ENCODE peak calls at places on chromosomes 12 and 14, in six cellular contexts. W is heart right ventricle, D is uterus, J is fibroblast of villous mesenchyme, U is lower leg skin, Y is neural progenitor cell. L is an unnamed sample.

GRCh38 chr12:11650697-11651281 is 1.3 kb downstream of the ETV6 start:
- DNase-seq in D (no peak), U (no peak), W (no peak), J (peak), Y (peak), L (peak)

GRCh38 chr12:106581543-106582263 is 1.1 kb upstream of the RFX4 start:
- DNase-seq in D (no peak), Y (peak), W (no peak), J (peak), U (no peak), L (no peak)

GRCh38 chr14:23483216-23483854 is 13.8 kb downstream of the NGDN start:
- DNase-seq in Y (peak), J (no peak), W (no peak), D (no peak), U (no peak), L (peak)

GRCh38 chr14:64234877-64235651 is 59.1 kb downstream of the ESR2 start:
- DNase-seq in J (peak), D (no peak), Y (no peak), W (no peak), U (no peak), L (peak)

GRCh38 chr12:83318386-83318971 is 631.8 kb downstream of the TMTC2 start:
- DNase-seq in Y (no peak), W (no peak), D (no peak), J (no peak), U (no peak), L (no peak)

GRCh38 chr12:128825845-128826244 is 2.1 kb upstream of the SLC15A4 start:
- DNase-seq in J (no peak), D (no peak), Y (no peak), W (no peak), U (no peak), L (no peak)

GRCh38 chr12:58443273-58443980 is 476.9 kb downstream of the LRIG3 start:
- DNase-seq in J (peak), U (no peak), W (peak), D (no peak), Y (peak), L (peak)

GRCh38 chr14:35940291-35940690 is 114.2 kb downstream of the BRMS1L start:
- DNase-seq in J (no peak), U (no peak), Y (no peak), W (no peak), D (no peak), L (no peak)

GRCh38 chr14:60648934-60649814 is at the start of gene SIX1:
- DNase-seq in U (peak), J (peak), D (peak), W (peak), Y (peak), L (peak)

GRCh38 chr14:72559227-72559626 is 334.7 kb downstream of the DPF3 start:
- DNase-seq in U (no peak), J (no peak), W (no peak), Y (peak), D (no peak), L (peak)

GRCh38 chr12:57577981-57578758 is 12.8 kb upstream of the PIP4K2C start:
- DNase-seq in Y (no peak), U (no peak), J (no peak), D (no peak), W (no peak), L (no peak)

GRCh38 chr12:81078469-81079196 is 754 bp downstream of the ACSS3 start:
- DNase-seq in D (peak), Y (peak), U (no peak), W (peak), J (peak), L (peak)

GRCh38 chr12:31317471-31318397 is 8.2 kb downstream of the SINHCAF start:
- DNase-seq in Y (peak), J (peak), W (no peak), D (no peak), U (no peak), L (peak)

GRCh38 chr14:100546051-100546443 is 41.2 kb downstream of the BEGAIN start:
- DNase-seq in J (no peak), W (no peak), U (no peak), D (peak), Y (no peak), L (peak)

DNA sequence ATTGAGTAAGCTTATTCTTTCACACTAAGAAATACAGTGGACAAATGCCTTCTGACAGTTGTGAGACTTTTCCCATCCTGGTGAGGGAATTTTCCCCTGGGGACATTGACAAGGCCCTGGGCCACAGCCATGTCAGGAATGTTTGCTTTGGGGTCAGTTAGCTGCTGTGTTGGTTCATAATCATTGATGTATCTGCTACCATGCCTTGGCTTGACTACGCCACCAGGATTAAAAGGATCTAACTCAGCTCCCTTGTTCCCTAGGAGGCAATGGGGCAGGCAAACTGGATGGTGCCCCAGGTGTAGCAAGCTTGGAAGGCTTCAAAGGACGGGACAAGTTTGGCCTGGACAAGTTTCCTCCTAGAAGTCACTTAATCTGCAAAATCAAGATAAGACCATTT is 3.1 kb upstream of the CCDC88C start:
- DNase-seq in U (peak), D (no peak), J (no peak), W (no peak), Y (no peak), L (no peak)
- H3K4me3 ChIP-seq in U (no peak), D (no peak), J (no peak), W (no peak), Y (no peak), L (no peak)

DNA sequence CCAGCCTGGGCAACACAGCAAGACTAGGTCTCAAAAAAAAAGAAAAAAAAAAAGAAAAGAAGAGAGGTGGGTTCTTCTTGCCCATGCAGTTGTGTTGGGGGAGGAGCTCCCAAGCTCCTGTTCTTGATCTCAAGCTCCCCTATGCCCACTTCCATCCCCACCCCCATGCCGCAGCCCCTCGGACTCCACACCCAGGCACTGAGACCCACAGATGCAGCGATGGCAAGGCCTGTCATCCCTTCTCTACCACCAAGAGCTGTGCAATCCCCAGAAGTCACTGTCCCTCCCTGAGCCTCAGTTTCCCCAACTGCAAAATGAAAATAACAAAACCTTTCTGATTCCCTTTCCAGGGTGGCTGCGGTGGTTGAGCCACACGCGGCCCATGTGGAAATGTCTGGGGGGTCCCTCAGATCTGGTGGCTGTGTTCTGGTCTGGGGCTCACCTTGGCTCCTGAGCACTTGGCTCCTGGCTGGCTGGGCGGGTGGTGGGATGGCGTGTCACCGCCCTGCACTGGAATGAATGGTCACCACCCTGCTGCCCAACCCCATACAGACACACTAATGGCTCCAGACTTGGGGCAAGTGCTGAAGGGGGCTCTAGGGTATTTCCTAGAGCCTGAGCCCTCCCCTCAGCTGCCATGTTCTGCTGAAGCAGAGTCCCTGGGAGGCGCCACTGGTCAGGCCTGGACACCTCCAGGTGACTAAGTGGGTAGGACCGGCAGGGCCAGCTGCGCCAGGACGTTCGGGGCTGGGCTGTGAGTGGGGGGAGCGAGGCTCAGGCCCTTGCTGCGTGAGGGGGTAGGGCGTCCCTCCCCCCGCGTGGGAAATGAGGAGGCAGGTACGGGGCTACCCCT is 22.5 kb upstream of the KIF26A start:
- DNase-seq in J (no peak), U (peak), D (no peak), Y (no peak), W (no peak), L (no peak)
- H3K4me3 ChIP-seq in J (peak), U (peak), D (peak), Y (no peak), W (peak), L (no peak)

DNA sequence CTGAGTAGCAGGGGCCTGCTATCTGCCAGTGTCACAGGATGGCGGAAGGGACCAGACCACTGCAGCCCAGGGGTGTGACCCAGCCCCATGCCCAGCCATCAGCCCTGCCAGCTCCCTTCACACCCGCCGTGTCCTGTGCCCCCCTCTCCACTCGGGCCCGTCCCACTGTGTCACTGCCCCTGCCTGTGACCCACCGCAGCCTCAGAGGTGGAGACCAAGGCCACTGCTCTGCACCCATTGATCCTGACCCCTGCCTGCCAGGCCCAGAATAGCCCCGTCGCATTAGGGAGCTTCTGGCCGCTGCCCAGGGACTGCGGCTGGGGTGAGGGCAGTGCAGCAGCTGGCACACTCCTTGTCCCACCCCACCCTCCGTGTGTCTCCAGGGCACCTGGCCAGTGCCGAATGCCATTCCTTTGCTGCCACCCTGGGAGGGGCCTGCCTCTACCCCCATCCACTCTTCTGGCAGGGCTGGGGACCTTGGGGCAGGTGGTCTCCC is 2.1 kb upstream of the CRIP2 start:
- DNase-seq in J (no peak), U (no peak), W (peak), D (no peak), Y (no peak), L (no peak)
- H3K4me3 ChIP-seq in J (no peak), U (no peak), W (no peak), D (no peak), Y (no peak), L (no peak)

GRCh38 chr12:51863921-51864700 is 15.6 kb upstream of the FIGNL2 start:
- DNase-seq in D (no peak), W (no peak), U (no peak), J (no peak), Y (peak), L (no peak)
- H3K4me3 ChIP-seq in D (peak), W (no peak), U (no peak), J (peak), Y (peak), L (no peak)

GRCh38 chr12:26426652-26427051 is 231.3 kb downstream of the SSPN start:
- DNase-seq in D (no peak), Y (no peak), W (no peak), J (no peak), U (no peak), L (no peak)

GRCh38 chr12:26431211-26431610 is 235.8 kb downstream of the SSPN start:
- DNase-seq in W (no peak), J (no peak), D (no peak), Y (no peak), U (no peak), L (no peak)

GRCh38 chr12:26425587-26426260 is 230.4 kb downstream of the SSPN start:
- DNase-seq in U (no peak), W (no peak), J (no peak), D (no peak), Y (no peak), L (peak)

GRCh38 chr12:26428420-26428819 is 233.0 kb downstream of the SSPN start:
- DNase-seq in U (no peak), Y (no peak), W (no peak), D (no peak), J (no peak), L (no peak)

DNA sequence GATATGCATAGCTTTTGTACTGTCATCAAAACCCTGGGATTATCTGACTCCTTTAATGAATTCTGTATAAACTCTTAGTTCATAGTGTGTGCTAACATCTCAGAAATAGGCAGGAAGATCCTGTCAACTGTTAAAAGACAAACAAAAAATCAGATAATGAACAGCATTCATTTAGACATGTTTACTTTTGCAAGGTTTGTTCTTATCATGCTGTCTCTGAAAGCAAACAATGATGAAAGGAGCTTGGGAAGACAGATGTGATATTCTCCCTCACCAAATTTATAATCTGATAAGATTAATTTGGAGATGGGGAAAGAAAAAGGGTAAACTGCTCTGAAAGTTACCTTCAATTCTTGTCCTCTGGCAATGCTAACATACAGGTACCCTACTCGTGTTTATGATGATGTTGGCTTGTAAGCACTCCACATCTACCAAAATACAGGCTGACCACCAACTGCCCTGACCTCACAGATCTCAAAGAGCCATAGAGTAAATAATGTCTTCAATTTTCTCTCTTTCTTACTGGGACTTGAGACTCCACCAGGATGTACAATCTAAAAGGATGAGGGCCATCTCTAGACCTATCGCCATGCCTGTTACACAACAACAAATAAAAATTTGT is 233.8 kb downstream of the SSPN start:
- DNase-seq in U (no peak), W (no peak), Y (no peak), D (no peak), J (no peak), L (no peak)
- H3K4me3 ChIP-seq in U (no peak), W (no peak), Y (no peak), D (no peak), J (no peak), L (no peak)

DNA sequence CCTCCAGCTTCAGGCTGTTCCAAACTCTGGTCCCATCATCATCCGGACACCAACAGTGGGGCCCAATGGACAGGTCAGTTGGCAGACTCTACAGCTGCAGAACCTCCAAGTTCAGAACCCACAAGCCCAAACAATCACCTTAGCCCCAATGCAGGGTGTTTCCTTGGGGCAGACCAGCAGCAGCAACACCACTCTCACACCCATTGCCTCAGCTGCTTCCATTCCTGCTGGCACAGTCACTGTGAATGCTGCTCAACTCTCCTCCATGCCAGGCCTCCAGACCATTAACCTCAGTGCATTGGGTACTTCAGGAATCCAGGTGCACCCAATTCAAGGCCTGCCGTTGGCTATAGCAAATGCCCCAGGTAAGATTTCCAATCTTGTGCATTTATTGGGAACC is 3.3 kb downstream of the SP1 start:
- DNase-seq in D (no peak), U (no peak), Y (no peak), W (no peak), J (no peak), L (no peak)
- H3K4me3 ChIP-seq in D (peak), U (no peak), Y (peak), W (no peak), J (peak), L (peak)

GRCh38 chr12:3097186-3097804 is 20.1 kb downstream of the TSPAN9 start:
- DNase-seq in W (peak), D (peak), U (peak), J (peak), Y (no peak), L (peak)
- H3K4me3 ChIP-seq in W (no peak), D (peak), U (no peak), J (peak), Y (no peak), L (no peak)

GRCh38 chr12:13148532-13148847 is 45.0 kb upstream of the GSG1 start:
- DNase-seq in U (no peak), W (no peak), D (no peak), Y (no peak), J (no peak), L (no peak)
- H3K4me3 ChIP-seq in U (no peak), W (no peak), D (no peak), Y (no peak), J (no peak), L (no peak)

GRCh38 chr12:92378682-92379479 is 233.2 kb upstream of the BTG1 start:
- DNase-seq in J (no peak), U (no peak), W (no peak), Y (no peak), D (no peak), L (no peak)

GRCh38 chr12:92384571-92384970 is 238.9 kb upstream of the BTG1 start:
- DNase-seq in Y (no peak), J (no peak), W (no peak), U (no peak), D (no peak), L (no peak)

GRCh38 chr12:92381856-92382255 is 236.2 kb upstream of the BTG1 start:
- DNase-seq in J (no peak), U (no peak), D (no peak), W (no peak), Y (no peak), L (no peak)

DNA sequence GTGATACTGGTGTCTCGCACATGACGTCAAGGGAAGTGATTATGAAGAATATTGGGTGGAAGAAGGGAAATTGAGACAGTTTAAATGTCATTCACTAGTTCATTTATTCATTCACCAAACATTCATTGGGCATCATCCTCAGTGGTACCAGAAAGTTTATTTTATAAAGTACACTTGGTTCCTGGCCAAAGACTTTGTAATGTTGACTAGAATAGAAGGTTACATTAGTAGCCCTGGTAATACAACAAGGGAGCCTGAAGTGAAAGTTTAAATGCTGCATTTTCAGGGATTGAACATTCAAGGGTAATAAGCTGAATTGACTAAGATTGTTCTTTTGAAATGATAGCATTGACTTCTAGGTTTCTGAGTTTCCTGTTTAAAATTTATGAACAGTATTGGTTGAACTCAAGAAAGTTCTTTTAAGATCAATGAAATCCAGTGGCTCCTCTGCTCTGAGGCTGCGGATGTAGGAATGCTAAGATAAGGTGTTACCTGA is 236.8 kb upstream of the BTG1 start:
- DNase-seq in U (no peak), J (no peak), Y (no peak), W (no peak), D (no peak), L (no peak)
- H3K4me3 ChIP-seq in U (no peak), J (no peak), Y (no peak), W (no peak), D (no peak), L (no peak)

L was measured in cardiac fibroblast.